ENCODE peak calls at places on chromosomes 6 and 20, in eight cellular contexts. E, L, V, Z, J, Q, A and M are unnamed samples.
A peak's percentile ranks its signal among the peaks of the same experiment; 100 is the strongest.

GRCh38 chr6:10759312-10759839 is 11.8 kb downstream of the TMEM14B start:
- DNase-seq in E (peak; percentile 60), V (peak; percentile 78), L (no peak), A (peak; percentile 30), J (no peak), Z (no peak), Q (no peak), M (no peak)

GRCh38 chr6:123965894-123966293 is 162.2 kb downstream of the NKAIN2 start:
- DNase-seq in Z (no peak), V (no peak), E (no peak), Q (no peak), J (no peak), A (peak; percentile 1), L (no peak), M (no peak)

GRCh38 chr20:59025511-59025910 is 6.3 kb downstream of the TUBB1 start:
- DNase-seq in V (no peak), A (no peak), Z (no peak), J (no peak), L (no peak), Q (no peak), E (no peak), M (no peak)

GRCh38 chr6:109304284-109305015 is 77.8 kb downstream of the CD164 start:
- DNase-seq in L (no peak), J (no peak), Z (no peak), E (no peak), V (peak; percentile 96), A (no peak), Q (no peak), M (no peak)

GRCh38 chr20:51196991-51197651 is 174.2 kb upstream of the KCNG1 start:
- DNase-seq in L (no peak), V (no peak), Q (no peak), J (no peak), A (no peak), Z (no peak), E (no peak), M (no peak)

GRCh38 chr20:11315506-11315905 is 602.2 kb upstream of the BTBD3 start:
- DNase-seq in Q (no peak), E (no peak), A (no peak), J (no peak), L (no peak), Z (no peak), V (no peak), M (no peak)

GRCh38 chr6:53464942-53465460 is 79.9 kb downstream of the GCLC start:
- DNase-seq in L (peak; percentile 72), J (peak; percentile 34), E (no peak), Q (peak; percentile 24), Z (no peak), A (no peak), V (no peak), M (no peak)

GRCh38 chr6:142861711-142862110 is 83.3 kb downstream of the HIVEP2 start:
- DNase-seq in A (peak; percentile 28), E (no peak), V (no peak), Q (no peak), Z (no peak), L (no peak), J (no peak), M (no peak)

GRCh38 chr6:89412071-89413005 is at the start of gene RRAGD:
- DNase-seq in Q (peak; percentile 45), E (peak; percentile 50), Z (peak; percentile 66), J (peak; percentile 56), L (peak; percentile 86), V (peak; percentile 9), A (peak; percentile 91), M (no peak)

GRCh38 chr20:5030348-5031205 is 29.3 kb upstream of the SLC23A2 start:
- DNase-seq in E (no peak), A (no peak), J (no peak), V (no peak), L (no peak), Z (no peak), Q (no peak), M (no peak)

GRCh38 chr6:163414367-163415175 is at the start of gene QKI:
- DNase-seq in L (peak; percentile 95), E (no peak), J (peak; percentile 75), Q (peak; percentile 84), A (peak; percentile 89), V (peak; percentile 91), Z (peak; percentile 84), M (no peak)
- TF ChIP-seq CTCF in L (no peak), E (no peak), J (no peak), Q (no peak), A (no peak), V (no peak), Z (no peak), M (no peak)

GRCh38 chr6:134533991-134534390 is 216.1 kb upstream of the SGK1 start:
- DNase-seq in V (no peak), Z (no peak), A (no peak), E (no peak), Q (no peak), L (no peak), J (no peak), M (no peak)

GRCh38 chr6:134531611-134532010 is 213.7 kb upstream of the SGK1 start:
- DNase-seq in E (no peak), L (no peak), Q (no peak), Z (no peak), A (no peak), V (no peak), J (no peak), M (no peak)

GRCh38 chr6:134535831-134536230 is 217.9 kb upstream of the SGK1 start:
- DNase-seq in L (no peak), Z (no peak), J (no peak), V (no peak), E (no peak), A (no peak), Q (no peak), M (no peak)

GRCh38 chr6:134534708-134535149 is 216.8 kb upstream of the SGK1 start:
- DNase-seq in Z (no peak), E (no peak), L (no peak), V (no peak), Q (no peak), J (no peak), A (no peak), M (no peak)

DNA sequence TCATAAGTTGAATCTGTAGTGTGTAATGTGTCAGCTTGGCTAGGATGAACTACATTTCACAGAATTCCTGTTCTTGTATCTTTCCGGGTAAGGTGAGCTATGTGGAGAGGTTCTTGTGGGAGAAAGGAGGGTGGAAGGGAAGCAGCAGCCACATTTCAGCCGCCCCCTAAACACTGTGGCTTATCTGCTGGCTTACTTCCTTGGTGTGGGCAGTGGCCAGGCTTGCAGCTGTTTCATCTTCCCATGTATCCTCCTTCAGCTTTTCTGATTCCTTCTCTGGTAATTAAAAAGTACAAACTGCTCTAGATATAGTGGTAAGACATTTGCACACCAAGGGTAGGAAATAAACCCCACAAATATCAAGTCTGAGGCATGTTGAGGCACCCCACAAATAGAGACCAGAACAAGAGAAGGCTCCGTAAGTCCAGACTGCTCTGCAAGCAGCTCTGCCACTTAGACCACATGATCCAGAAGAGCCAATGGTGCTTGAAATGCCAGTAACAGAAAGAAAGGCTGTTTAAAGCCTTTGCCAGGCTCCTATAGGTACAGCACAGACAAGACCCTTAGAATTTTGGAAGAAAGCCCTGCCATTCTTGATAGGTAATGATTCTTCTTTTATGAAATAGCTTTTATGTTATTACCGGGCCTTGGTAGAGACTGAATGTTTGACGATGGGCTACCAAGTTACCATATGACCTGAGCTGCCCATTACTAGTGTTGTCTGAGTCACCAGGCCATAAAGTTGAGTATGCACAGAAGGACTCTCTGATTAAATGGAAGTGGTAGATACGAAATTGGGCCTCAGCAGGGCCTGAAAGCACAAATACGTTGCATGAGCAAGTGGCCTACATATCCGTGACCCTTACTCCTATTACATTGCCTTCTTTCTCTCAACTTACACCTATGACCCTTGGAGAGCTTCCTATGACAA is 215.0 kb upstream of the SGK1 start:
- DNase-seq in L (no peak), E (no peak), V (peak; percentile 29), Q (no peak), A (no peak), Z (no peak), J (no peak), M (no peak)
- H3K27ac ChIP-seq in L (no peak overlapping the region), E (peak overlapping the region; percentile 79), V (no peak overlapping the region), Q (no peak overlapping the region), A (no peak overlapping the region), Z (no peak overlapping the region), J (no peak overlapping the region), M (no peak overlapping the region)

DNA sequence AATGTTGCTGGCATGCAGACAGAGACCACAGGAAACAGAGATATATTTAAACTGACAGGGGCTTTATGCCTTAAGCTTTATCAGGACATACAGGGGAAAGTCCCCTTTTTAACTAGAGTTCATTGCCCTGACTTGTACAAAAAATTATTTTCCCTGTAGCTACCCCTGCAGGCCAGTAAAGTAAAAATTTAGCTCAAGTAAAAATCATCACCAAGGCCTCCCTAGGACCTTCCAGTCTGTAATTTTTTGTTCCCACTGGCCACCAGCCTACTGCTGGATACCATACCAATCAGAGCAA is 711.9 kb upstream of the NRSN1 start:
- DNase-seq in V (no peak), Q (no peak), E (no peak), L (no peak), J (no peak), Z (no peak), A (peak; percentile 26), M (no peak)
- TF ChIP-seq EP300 in V (no peak), Q (no peak), E (no peak), L (no peak), J (no peak), Z (no peak), A (peak; percentile 6), M (no peak)

DNA sequence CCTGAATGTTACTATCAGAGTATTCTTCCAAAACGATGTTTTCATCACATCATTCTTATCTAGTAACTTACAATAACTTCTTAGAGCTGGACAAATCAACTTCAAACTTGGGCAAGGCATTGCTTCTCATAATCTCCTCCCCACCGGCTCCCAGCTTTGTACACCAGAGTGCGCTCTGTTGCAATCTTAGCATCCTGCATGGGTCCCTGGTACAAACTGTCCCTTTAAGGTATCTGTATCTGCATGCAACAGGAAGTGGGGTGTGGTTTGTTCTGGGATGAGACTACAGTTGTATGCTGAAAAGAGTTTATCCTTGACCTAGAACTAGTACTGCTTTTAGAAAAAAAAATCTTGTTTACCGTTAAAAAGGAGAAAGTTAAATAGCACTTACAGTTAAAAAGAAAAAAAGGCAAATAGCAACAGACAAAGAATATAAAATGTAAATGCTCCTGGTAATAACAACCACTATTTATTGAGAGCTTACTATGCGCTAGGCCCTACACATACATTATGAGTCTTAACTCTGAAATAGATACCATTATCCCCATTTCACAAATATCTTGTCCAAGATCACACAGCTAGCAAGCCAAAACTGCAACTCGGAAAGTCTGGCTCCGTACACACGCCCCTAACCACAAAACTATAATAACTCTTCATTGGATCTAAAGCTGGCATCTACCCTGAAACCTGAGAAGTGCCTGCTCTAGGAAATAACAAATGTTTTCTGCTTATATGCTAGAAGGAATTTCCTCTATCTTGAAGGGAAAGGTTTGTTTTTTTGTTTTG is 9.8 kb upstream of the HECA start:
- DNase-seq in L (peak; percentile 72), V (peak; percentile 64), J (peak; percentile 19), Z (peak; percentile 69), A (peak; percentile 39), Q (peak; percentile 65), E (peak; percentile 9), M (no peak)
- TF ChIP-seq CTCF in L (peak; percentile 22), V (peak; percentile 60), J (no peak), Z (peak; percentile 42), A (peak; percentile 49), Q (peak; percentile 43), E (no peak), M (peak; percentile 34)

DNA sequence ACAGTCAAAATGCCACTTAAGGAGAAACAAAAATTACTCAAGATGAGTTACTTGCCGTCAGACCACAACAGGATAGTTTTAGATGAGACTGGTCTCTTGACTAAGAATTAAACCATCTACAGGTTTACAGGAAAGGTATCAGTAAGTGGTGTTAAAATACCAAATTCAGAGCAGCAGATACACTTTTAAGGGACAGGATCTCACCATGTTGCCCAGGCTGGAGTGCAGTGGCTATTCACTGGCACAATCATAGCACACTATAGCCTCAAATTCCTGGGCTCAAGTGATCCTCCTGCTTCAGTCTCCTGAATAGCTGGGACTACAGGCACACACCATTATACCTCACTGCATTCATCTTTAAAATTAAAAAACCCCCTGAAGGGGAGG is 4.7 kb downstream of the MCCD1 start:
- DNase-seq in Q (no peak), V (no peak), J (no peak), E (no peak), A (no peak), Z (no peak), L (no peak), M (no peak)
- H3K27ac ChIP-seq in Q (no peak overlapping the region), V (no peak overlapping the region), J (no peak overlapping the region), E (no peak overlapping the region), A (no peak overlapping the region), Z (no peak overlapping the region), L (no peak overlapping the region), M (no peak overlapping the region)